ENCODE peak calls at places on chromosomes 7 and 10, in five cellular contexts. C is amygdala, H is A172, W is substantia nigra, B is bronchial epithelial cell. X is an unnamed sample.
A peak's percentile ranks its signal among the peaks of the same experiment; 100 is the strongest.

GRCh38 chr7:95213809-95214492 is 110.4 kb downstream of the PON1 start:
- DNase-seq in C (peak; percentile 11), H (peak; percentile 23), W (peak; percentile 35), B (no peak), X (no peak)

GRCh38 chr7:92641921-92642511 is 51.8 kb upstream of the FAM133B start:
- DNase-seq in C (no peak), H (peak; percentile 88), W (no peak), B (peak; percentile 84), X (no peak)

GRCh38 chr7:84697506-84697905 is 489.4 kb downstream of the SEMA3D start:
- DNase-seq in C (no peak), H (peak; percentile 42), W (no peak), B (peak; percentile 96), X (no peak)

GRCh38 chr7:25823571-25823970 is 328.4 kb upstream of the NFE2L3 start:
- DNase-seq in C (no peak), H (no peak), W (no peak), B (no peak), X (no peak)

GRCh38 chr10:49302088-49302487 is 3.1 kb downstream of the C10orf71 start:
- DNase-seq in C (no peak), H (no peak), W (no peak), B (no peak), X (no peak)

GRCh38 chr10:75191821-75192568 is 18.6 kb upstream of the VDAC2 start:
- DNase-seq in C (no peak), H (peak; percentile 88), W (no peak), B (peak; percentile 96), X (no peak)

GRCh38 chr7:87599336-87599735 is 1.3 kb downstream of the ABCB1 start:
- DNase-seq in C (no peak), H (no peak), W (no peak), B (no peak), X (no peak)

GRCh38 chr7:75559355-75559986 is 67.4 kb downstream of the SPDYE5 start:
- DNase-seq in C (no peak), H (no peak), W (no peak), B (no peak), X (peak; percentile 36)

GRCh38 chr10:123891147-123892011 is at the start of gene CPXM2:
- DNase-seq in C (no peak), H (no peak), W (no peak), B (no peak), X (no peak)

GRCh38 chr7:45721949-45722598 is 147.9 kb downstream of the ADCY1 start:
- DNase-seq in C (no peak), H (no peak), W (no peak), B (no peak), X (no peak)

GRCh38 chr7:102393467-102393866 is 2.7 kb upstream of the PRKRIP1 start:
- DNase-seq in C (no peak), H (peak; percentile 93), W (no peak), B (no peak), X (no peak)

GRCh38 chr7:69935107-69935506 is 336.8 kb downstream of the AUTS2 start:
- DNase-seq in C (no peak), H (no peak), W (no peak), B (no peak), X (no peak)

GRCh38 chr10:62726142-62726541 is 78.4 kb upstream of the ADO start:
- DNase-seq in C (no peak), H (no peak), W (no peak), B (no peak), X (no peak)

GRCh38 chr7:1700536-1701333 is 30.7 kb downstream of the ELFN1 start:
- DNase-seq in C (no peak), H (no peak), W (no peak), B (no peak), X (no peak)

GRCh38 chr7:155198901-155199845 is 98.5 kb upstream of the INSIG1 start:
- DNase-seq in C (no peak), H (peak; percentile 80), W (no peak), B (peak; percentile 58), X (no peak)